ENCODE peak calls at places on chromosomes 12 and 14, in eight cellular contexts. V, U, N, M, J, C, B and G are unnamed samples.

GRCh38 chr12:22361785-22362184 is 27.3 kb upstream of the ST8SIA1 start:
- DNase-seq in J (no peak), B (no peak), M (no peak), C (peak; percentile 43), U (no peak), V (no peak), N (no peak), G (no peak)

GRCh38 chr12:220946-221550 is 7.1 kb upstream of the SLC6A12 start:
- DNase-seq in N (no peak), J (no peak), B (no peak), M (no peak), U (no peak), C (no peak), V (no peak), G (no peak)

GRCh38 chr12:94994312-94994711 is 9.2 kb downstream of the NDUFA12 start:
- DNase-seq in U (no peak), V (peak; percentile 46), M (no peak), C (no peak), B (no peak), J (no peak), N (no peak), G (no peak)

GRCh38 chr12:53450936-53451335 is 966 bp upstream of the PCBP2 start:
- DNase-seq in J (no peak), B (no peak), M (no peak), N (no peak), C (no peak), V (no peak), U (no peak), G (no peak)

GRCh38 chr14:55373784-55374725 is 37.6 kb downstream of the ATG14 start:
- DNase-seq in C (no peak), J (no peak), V (no peak), M (no peak), N (no peak), U (no peak), B (no peak), G (no peak)

GRCh38 chr12:95231190-95231589 is 13.6 kb downstream of the VEZT start:
- DNase-seq in U (no peak), C (no peak), M (no peak), V (peak; percentile 83), J (no peak), N (no peak), B (no peak), G (no peak)

GRCh38 chr12:57755454-57756372 is 810 bp downstream of the MARCHF9 start:
- DNase-seq in V (no peak), M (peak; percentile 28), U (no peak), B (peak; percentile 39), N (no peak), C (peak; percentile 50), J (no peak), G (no peak)

GRCh38 chr12:65496617-65497016 is 218.1 kb downstream of the MSRB3 start:
- DNase-seq in V (no peak), U (peak; percentile 18), M (peak; percentile 39), C (no peak), B (no peak), N (no peak), J (no peak), G (no peak)

GRCh38 chr14:71414631-71415403 is 507.6 kb downstream of the PCNX1 start:
- DNase-seq in C (no peak), U (no peak), V (no peak), M (no peak), B (no peak), N (no peak), J (no peak), G (no peak)

GRCh38 chr14:64708148-64709004 is 4.2 kb downstream of the PLEKHG3 start:
- DNase-seq in U (peak; percentile 54), N (peak; percentile 73), J (peak; percentile 53), B (peak; percentile 51), V (peak; percentile 50), C (peak; percentile 59), M (no peak), G (no peak)
- H3K4me1 ChIP-seq in U (peaks cover 74% of the 10 kb centered on the region), N (peaks cover 44% of the 10 kb centered on the region), J (peaks cover 66% of the 10 kb centered on the region), B (peaks cover 76% of the 10 kb centered on the region), V (peaks cover 48% of the 10 kb centered on the region), C (peaks cover 53% of the 10 kb centered on the region), M (peaks cover 80% of the 10 kb centered on the region), G (peaks cover 21% of the 10 kb centered on the region)

DNA sequence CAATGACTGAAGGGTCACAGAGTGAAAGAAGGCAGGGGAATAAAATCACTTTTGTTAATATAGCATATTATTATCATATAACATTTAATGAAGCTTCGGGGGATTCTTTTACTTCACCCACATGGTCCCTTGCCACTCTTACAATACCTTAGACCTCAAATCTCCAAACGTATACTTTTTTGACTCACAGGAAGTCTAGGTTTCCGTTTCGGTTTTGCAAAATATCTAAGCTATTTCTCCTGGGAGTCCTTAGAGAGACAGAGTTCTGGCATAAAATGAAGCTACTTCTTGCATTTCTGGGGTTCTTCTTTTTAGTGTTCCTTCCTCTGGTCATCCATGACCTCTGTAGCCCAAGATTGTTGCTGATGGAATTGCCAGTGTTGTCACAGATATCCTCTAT is 590.5 kb upstream of the ATP2B1 start:
- DNase-seq in U (no peak), V (no peak), M (no peak), B (no peak), N (no peak), J (no peak), C (no peak), G (no peak)
- H3K27ac ChIP-seq in U (no peak overlapping the region), V (no peak overlapping the region), M (peak overlapping the region; percentile 53), B (no peak overlapping the region), N (no peak overlapping the region), J (no peak overlapping the region), C (no peak overlapping the region), G (no peak overlapping the region)

DNA sequence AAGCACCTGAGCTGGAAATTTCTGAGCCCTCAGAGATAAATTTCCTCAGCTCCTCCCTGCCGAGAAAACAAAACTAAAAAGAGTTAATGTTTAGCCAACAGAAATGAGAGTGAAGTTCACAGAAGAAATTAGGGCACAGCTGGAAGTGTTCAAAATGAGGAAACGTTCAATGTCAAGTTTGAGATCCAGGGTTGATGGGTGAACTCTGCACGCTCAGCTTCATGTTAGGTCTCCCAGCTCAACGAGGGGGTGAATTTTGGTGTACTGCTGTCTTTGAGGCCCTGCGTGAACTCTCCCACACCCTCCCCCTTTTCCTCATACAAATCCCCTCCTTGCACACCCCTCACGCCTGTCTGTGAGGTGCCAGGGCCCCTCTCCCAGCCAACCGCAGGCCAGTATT is 13.3 kb upstream of the OAS3 start:
- DNase-seq in B (no peak), C (no peak), N (no peak), V (no peak), J (no peak), M (no peak), U (no peak), G (no peak)
- H3K4me3 ChIP-seq in B (no peak overlapping the region), C (no peak overlapping the region), N (no peak overlapping the region), V (no peak overlapping the region), J (peak overlapping the region; percentile 37), M (no peak overlapping the region), U (peak overlapping the region; percentile 18), G (no peak overlapping the region)

GRCh38 chr12:116133149-116133548 is 144.3 kb downstream of the MED13L start:
- DNase-seq in C (no peak), M (no peak), N (no peak), U (no peak), J (no peak), B (no peak), V (no peak), G (no peak)
- H3K4me1 ChIP-seq in C (peaks cover 20% of the 10 kb centered on the region), M (peaks cover 91% of the 10 kb centered on the region), N (peaks cover 58% of the 10 kb centered on the region), U (peaks cover 79% of the 10 kb centered on the region), J (peaks cover 31% of the 10 kb centered on the region), B (peaks cover 64% of the 10 kb centered on the region), V (peaks cover 72% of the 10 kb centered on the region), G (peaks cover 9% of the 10 kb centered on the region)

DNA sequence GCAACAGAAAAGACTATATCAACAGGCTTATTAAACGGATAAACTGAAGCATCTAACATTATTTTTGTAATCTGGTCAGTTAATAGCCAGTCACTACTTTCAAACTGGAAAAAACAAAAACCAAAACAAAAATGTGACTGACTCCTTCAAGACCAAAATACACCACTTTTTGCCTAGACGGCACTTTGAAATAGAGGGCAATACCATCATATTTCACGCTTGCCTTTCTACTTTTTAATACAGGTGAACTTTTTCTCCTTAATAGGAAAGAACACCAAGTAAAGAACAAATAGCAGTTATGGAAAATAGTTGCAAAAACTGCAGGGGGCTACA is 550 bp upstream of the NUP107 start:
- DNase-seq in J (no peak), B (no peak), V (no peak), M (no peak), C (no peak), N (no peak), U (no peak), G (no peak)
- H3K27ac ChIP-seq in J (peak overlapping the region; percentile 82), B (peak overlapping the region; percentile 59), V (peak overlapping the region; percentile 88), M (peak overlapping the region; percentile 85), C (no peak overlapping the region), N (peak overlapping the region; percentile 80), U (peak overlapping the region; percentile 72), G (peak overlapping the region; percentile 62)

GRCh38 chr14:86885280-86885679 is 1107.7 kb downstream of the GALC start:
- DNase-seq in C (no peak), N (no peak), U (no peak), B (no peak), J (no peak), M (no peak), V (no peak), G (no peak)

GRCh38 chr14:86884498-86884897 is 1108.5 kb downstream of the GALC start:
- DNase-seq in C (no peak), B (no peak), V (no peak), N (no peak), U (no peak), M (no peak), J (no peak), G (no peak)

GRCh38 chr14:86882818-86883217 is 1110.2 kb downstream of the GALC start:
- DNase-seq in U (no peak), B (no peak), J (no peak), V (no peak), M (no peak), C (no peak), N (no peak), G (no peak)
- H3K4me3 ChIP-seq in U (no peak overlapping the region), B (no peak overlapping the region), J (no peak overlapping the region), V (no peak overlapping the region), M (no peak overlapping the region), C (no peak overlapping the region), N (no peak overlapping the region), G (no peak overlapping the region)

DNA sequence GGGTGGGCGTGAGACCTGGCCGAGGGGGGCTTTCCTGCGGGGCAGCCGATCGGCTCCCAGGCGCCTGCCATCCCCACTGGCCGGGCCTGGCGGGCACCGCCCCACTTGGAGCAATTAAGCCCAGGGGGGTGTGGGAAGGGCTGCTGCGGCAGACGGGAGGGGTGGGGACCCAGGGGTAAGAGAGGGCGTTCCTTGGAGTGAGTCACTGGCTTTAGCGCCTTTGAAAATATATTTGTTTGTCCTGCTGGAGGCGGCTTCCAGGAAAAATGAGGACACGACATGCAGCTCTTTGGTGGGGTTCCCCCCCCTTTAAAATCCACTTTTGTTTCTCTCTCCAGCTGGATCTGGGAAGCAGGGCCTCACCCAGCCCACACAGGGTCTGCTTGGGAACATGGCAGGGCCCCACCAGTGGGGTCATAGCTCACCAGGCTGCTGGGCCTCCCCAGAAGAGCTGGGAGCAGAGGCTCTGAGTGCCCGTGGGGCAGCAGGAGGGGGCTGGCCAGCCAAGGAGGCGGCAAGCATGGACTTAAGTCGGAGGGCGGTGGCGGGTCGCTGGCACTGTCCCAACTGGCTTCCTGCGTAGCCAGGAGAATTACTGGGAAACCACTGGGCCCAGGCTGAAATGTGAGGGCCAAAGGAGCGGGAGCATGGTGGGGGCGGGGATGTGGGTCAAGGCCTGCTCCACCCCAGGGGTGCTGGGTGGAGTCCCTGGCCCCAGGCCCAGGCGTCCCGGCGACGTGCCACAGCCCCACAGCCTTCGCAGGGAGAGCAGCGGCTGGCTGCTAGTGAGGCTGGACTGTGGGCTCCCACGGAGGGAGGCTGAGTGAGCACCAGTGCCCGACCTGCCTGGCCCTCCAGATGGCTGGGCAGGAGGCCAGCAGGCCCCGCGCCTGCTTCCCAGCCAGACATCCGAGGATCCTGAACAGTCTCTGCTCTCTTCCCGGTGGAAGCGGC is 128.0 kb downstream of the RFLNA start:
- DNase-seq in B (peak; percentile 93), M (peak; percentile 95), V (peak; percentile 98), N (peak; percentile 98), J (peak; percentile 92), C (no peak), U (peak; percentile 94), G (peak; percentile 91)
- H3K4me1 ChIP-seq in B (peaks cover 79% of the 10 kb centered on the region), M (peaks cover 77% of the 10 kb centered on the region), V (peaks cover 34% of the 10 kb centered on the region), N (peaks cover 46% of the 10 kb centered on the region), J (peaks cover 25% of the 10 kb centered on the region), C (peaks cover 17% of the 10 kb centered on the region), U (peaks cover 66% of the 10 kb centered on the region), G (peaks cover 4% of the 10 kb centered on the region)